ENCODE peak calls at places on chromosome 2, in six cellular contexts. V is GM12891, W is HepG2, M is H1, A is K562, B is GM12878. P is an unnamed sample.

GRCh38 chr2:218428846-218429558 is 10.1 kb downstream of the VIL1 start:
- DNase-seq in V (no peak), W (no peak), M (no peak), A (no peak), B (no peak), P (no peak)

GRCh38 chr2:241878007-241878970 is 8.8 kb downstream of the RTP5 start:
- DNase-seq in V (peak; percentile 74), W (peak; percentile 58), M (peak; percentile 25), A (peak; percentile 66), B (no peak), P (peak; percentile 75)

GRCh38 chr2:46448111-46448510 is 31.3 kb upstream of the TMEM247 start:
- DNase-seq in V (no peak), W (no peak), M (no peak), A (no peak), B (no peak), P (no peak)

GRCh38 chr2:34261701-34262100 is 662.6 kb upstream of the FAM98A start:
- DNase-seq in V (no peak), W (no peak), M (no peak), A (no peak), B (no peak), P (no peak)

GRCh38 chr2:102033028-102033749 is 41.4 kb downstream of the IL1R2 start:
- DNase-seq in V (no peak), W (peak; percentile 80), M (no peak), A (no peak), B (peak; percentile 53), P (no peak)

GRCh38 chr2:113891265-113891959 is 1.5 kb downstream of the ACTR3 start:
- DNase-seq in V (no peak), W (no peak), M (no peak), A (no peak), B (no peak), P (no peak)

GRCh38 chr2:110657721-110658305 is 20.1 kb downstream of the BUB1 start:
- DNase-seq in V (no peak), W (no peak), M (no peak), A (no peak), B (no peak), P (no peak)

GRCh38 chr2:226411727-226412360 is 387.8 kb downstream of the IRS1 start:
- DNase-seq in V (no peak), W (peak; percentile 95), M (no peak), A (no peak), B (no peak), P (no peak)

GRCh38 chr2:46187112-46187618 is 110.0 kb upstream of the EPAS1 start:
- DNase-seq in V (peak; percentile 50), W (peak; percentile 86), M (no peak), A (no peak), B (peak; percentile 70), P (peak; percentile 35)

GRCh38 chr2:54768772-54769428 is 45.4 kb downstream of the EML6 start:
- DNase-seq in V (no peak), W (no peak), M (no peak), A (no peak), B (no peak), P (no peak)

GRCh38 chr2:232432598-232433184 is 23.3 kb upstream of the ALPI start:
- DNase-seq in V (no peak), W (no peak), M (no peak), A (no peak), B (no peak), P (no peak)

GRCh38 chr2:36192978-36193377 is 162.6 kb upstream of the CRIM1 start:
- DNase-seq in V (no peak), W (no peak), M (no peak), A (no peak), B (no peak), P (no peak)

GRCh38 chr2:202102425-202103005 is 29.5 kb downstream of the KIAA2012 start:
- DNase-seq in V (no peak), W (no peak), M (no peak), A (no peak), B (no peak), P (no peak)

GRCh38 chr2:17719562-17720371 is 33.8 kb downstream of the SMC6 start:
- DNase-seq in V (no peak), W (no peak), M (no peak), A (peak; percentile 27), B (no peak), P (no peak)

GRCh38 chr2:10768063-10768507 is 44.5 kb downstream of the PDIA6 start:
- DNase-seq in V (no peak), W (no peak), M (no peak), A (no peak), B (no peak), P (no peak)

GRCh38 chr2:143175435-143175834 is 46.2 kb downstream of the ARHGAP15 start:
- DNase-seq in V (no peak), W (no peak), M (no peak), A (no peak), B (no peak), P (no peak)

GRCh38 chr2:191617589-191617988 is 60.3 kb upstream of the NABP1 start:
- DNase-seq in V (no peak), W (no peak), M (no peak), A (no peak), B (peak; percentile 76), P (no peak)

GRCh38 chr2:33038230-33038629 is 91.5 kb downstream of the LTBP1 start:
- DNase-seq in V (no peak), W (no peak), M (no peak), A (no peak), B (no peak), P (no peak)

GRCh38 chr2:177164131-177164530 is 48.5 kb upstream of the HNRNPA3 start:
- DNase-seq in V (no peak), W (no peak), M (no peak), A (no peak), B (no peak), P (no peak)

GRCh38 chr2:102273619-102274211 is 37.6 kb upstream of the IL1RL1 start:
- DNase-seq in V (no peak), W (no peak), M (no peak), A (no peak), B (no peak), P (no peak)

GRCh38 chr2:200051621-200051945 is 96.2 kb downstream of the MAIP1 start:
- DNase-seq in V (no peak), W (no peak), M (no peak), A (no peak), B (no peak), P (no peak)

GRCh38 chr2:127605691-127606277 is 40.2 kb upstream of the GPR17 start:
- DNase-seq in V (no peak), W (no peak), M (no peak), A (no peak), B (no peak), P (no peak)

GRCh38 chr2:216189410-216189809 is 80.3 kb downstream of the XRCC5 start:
- DNase-seq in V (no peak), W (no peak), M (no peak), A (no peak), B (no peak), P (no peak)

GRCh38 chr2:142805244-142805643 is 72.2 kb upstream of the KYNU start:
- DNase-seq in V (no peak), W (no peak), M (no peak), A (no peak), B (no peak), P (no peak)

GRCh38 chr2:150276737-150277136 is 210.7 kb downstream of the RND3 start:
- DNase-seq in V (no peak), W (no peak), M (no peak), A (no peak), B (no peak), P (no peak)

GRCh38 chr2:61277756-61278155 is 115.8 kb downstream of the C2orf74 start:
- DNase-seq in V (no peak), W (no peak), M (no peak), A (no peak), B (no peak), P (no peak)

GRCh38 chr2:19685713-19686112 is 216.1 kb downstream of the TTC32 start:
- DNase-seq in V (no peak), W (no peak), M (no peak), A (no peak), B (no peak), P (no peak)

GRCh38 chr2:172829229-172829628 is 93.6 kb downstream of the RAPGEF4 start:
- DNase-seq in V (no peak), W (peak; percentile 9), M (no peak), A (no peak), B (no peak), P (no peak)

GRCh38 chr2:228688007-228688645 is 506.6 kb upstream of the SPHKAP start:
- DNase-seq in V (no peak), W (peak; percentile 8), M (no peak), A (no peak), B (no peak), P (no peak)

GRCh38 chr2:227774011-227774624 is 28.4 kb downstream of the SCYGR8 start:
- DNase-seq in V (no peak), W (peak; percentile 69), M (no peak), A (no peak), B (no peak), P (no peak)

GRCh38 chr2:232994446-232994845 is 18.6 kb downstream of the NGEF start:
- DNase-seq in V (no peak), W (no peak), M (no peak), A (no peak), B (no peak), P (no peak)

GRCh38 chr2:71224457-71224856 is 2.4 kb downstream of the PAIP2B start:
- DNase-seq in V (no peak), W (no peak), M (no peak), A (no peak), B (no peak), P (no peak)
- TF ChIP-seq POLR2A in V (no peak), W (no peak), M (no peak), A (no peak), B (no peak), P (no peak)

DNA sequence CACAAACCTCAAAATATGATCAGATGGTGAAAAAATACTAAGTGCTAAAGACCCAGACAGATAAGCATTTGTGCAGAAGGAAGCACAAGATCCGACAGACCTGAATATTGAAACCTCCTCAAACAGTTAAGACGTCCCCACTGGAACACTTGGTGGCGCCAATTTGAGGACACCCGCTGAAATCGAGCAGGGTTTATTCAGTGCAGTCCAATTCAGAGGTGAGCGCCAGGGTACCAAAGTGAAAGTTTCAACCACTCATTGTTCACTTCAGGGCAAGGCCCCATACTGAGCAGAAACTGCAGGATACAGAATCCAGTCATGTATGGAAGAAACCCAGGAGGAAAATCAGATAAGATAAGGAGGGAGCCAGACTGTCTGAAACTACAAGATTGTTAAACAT is 417.6 kb downstream of the LRRTM4 start:
- DNase-seq in V (no peak), W (peak; percentile 9), M (no peak), A (no peak), B (no peak), P (no peak)
- TF ChIP-seq TAF1 in V (no peak), W (no peak), M (no peak), A (no peak), B (no peak), P (no peak)

GRCh38 chr2:159658887-159659437 is 42.6 kb upstream of the BAZ2B start:
- DNase-seq in V (no peak), W (no peak), M (no peak), A (no peak), B (no peak), P (no peak)
- TF ChIP-seq POLR2AphosphoS5 in V (no peak), W (no peak), M (no peak), A (no peak), B (no peak), P (no peak)

GRCh38 chr2:189762551-189763298 is at the start of gene OSGEPL1:
- DNase-seq in V (peak; percentile 45), W (peak; percentile 99), M (peak; percentile 87), A (peak; percentile 76), B (peak; percentile 87), P (peak; percentile 32)
- TF ChIP-seq POLR2A in V (peak; percentile 92), W (peak; percentile 97), M (peak; percentile 49), A (peak; percentile 91), B (peak; percentile 91), P (peak; percentile 92)

P was measured in GM12892.